ENCODE peak calls at places on chromosomes 12 and 14, in four cellular contexts. One of them, this sample, is unnamed.

GRCh38 chr14:105155071-105155651 is 13.4 kb downstream of the JAG2 start:
- DNase-seq in A549: no peak
- DNase-seq in HepG2: no peak
- DNase-seq in GM12878: no peak
- DNase-seq in this sample: no peak

GRCh38 chr14:71665781-71666180 is 266.4 kb upstream of the RGS6 start:
- DNase-seq in HepG2: no peak
- DNase-seq in GM12878: no peak
- DNase-seq in A549: no peak
- DNase-seq in this sample: no peak

GRCh38 chr12:96219700-96220206 is 25.6 kb downstream of the ELK3 start:
- DNase-seq in GM12878: no peak
- DNase-seq in A549: peak
- DNase-seq in HepG2: peak
- DNase-seq in this sample: peak

GRCh38 chr12:58349161-58349560 is 407.8 kb downstream of the ATP23 start:
- DNase-seq in HepG2: no peak
- DNase-seq in GM12878: no peak
- DNase-seq in A549: no peak
- DNase-seq in this sample: no peak

GRCh38 chr14:93105362-93105761 is 10.4 kb downstream of the ITPK1 start:
- DNase-seq in A549: no peak
- DNase-seq in GM12878: no peak
- DNase-seq in HepG2: no peak
- DNase-seq in this sample: no peak

GRCh38 chr12:30862486-30862885 is 64.1 kb upstream of the TSPAN11 start:
- DNase-seq in GM12878: no peak
- DNase-seq in HepG2: no peak
- DNase-seq in A549: no peak
- DNase-seq in this sample: peak

GRCh38 chr14:58807271-58807670 is 169.5 kb downstream of the DACT1 start:
- DNase-seq in HepG2: no peak
- DNase-seq in A549: no peak
- DNase-seq in GM12878: no peak
- DNase-seq in this sample: no peak

GRCh38 chr12:94418517-94418916 is 41.1 kb downstream of the CEP83 start:
- DNase-seq in GM12878: no peak
- DNase-seq in HepG2: peak
- DNase-seq in A549: no peak
- DNase-seq in this sample: no peak

GRCh38 chr14:37246427-37246829 is 48.7 kb downstream of the MIPOL1 start:
- DNase-seq in A549: peak
- DNase-seq in HepG2: peak
- DNase-seq in GM12878: no peak
- DNase-seq in this sample: peak

GRCh38 chr14:59511916-59512530 is 27.7 kb downstream of the JKAMP start:
- DNase-seq in A549: peak
- DNase-seq in HepG2: no peak
- DNase-seq in GM12878: no peak
- DNase-seq in this sample: peak

GRCh38 chr12:106188249-106188648 is 49.5 kb upstream of the NUAK1 start:
- DNase-seq in A549: no peak
- DNase-seq in GM12878: no peak
- DNase-seq in HepG2: no peak
- DNase-seq in this sample: no peak

GRCh38 chr12:639988-640387 is 23.3 kb downstream of the NINJ2 start:
- DNase-seq in HepG2: no peak
- DNase-seq in A549: no peak
- DNase-seq in GM12878: no peak
- DNase-seq in this sample: no peak

GRCh38 chr12:4979737-4980136 is 63.9 kb upstream of the KCNA5 start:
- DNase-seq in A549: no peak
- DNase-seq in GM12878: peak
- DNase-seq in HepG2: no peak
- DNase-seq in this sample: no peak

GRCh38 chr12:4984344-4984743 is 59.3 kb upstream of the KCNA5 start:
- DNase-seq in GM12878: no peak
- DNase-seq in HepG2: no peak
- DNase-seq in A549: no peak
- DNase-seq in this sample: no peak

GRCh38 chr12:4987076-4987775 is 56.5 kb upstream of the KCNA5 start:
- DNase-seq in A549: no peak
- DNase-seq in GM12878: no peak
- DNase-seq in HepG2: no peak
- DNase-seq in this sample: no peak

GRCh38 chr12:4985820-4986219 is 57.9 kb upstream of the KCNA5 start:
- DNase-seq in GM12878: peak
- DNase-seq in HepG2: no peak
- DNase-seq in A549: no peak
- DNase-seq in this sample: no peak

GRCh38 chr12:4984971-4985370 is 58.7 kb upstream of the KCNA5 start:
- DNase-seq in GM12878: no peak
- DNase-seq in A549: no peak
- DNase-seq in HepG2: no peak
- DNase-seq in this sample: no peak
- TF ChIP-seq PBX3 in GM12878: no peak
- TF ChIP-seq PBX3 in A549: no peak
- TF ChIP-seq PBX3 in HepG2: no peak
- TF ChIP-seq PBX3 in this sample: no peak

DNA sequence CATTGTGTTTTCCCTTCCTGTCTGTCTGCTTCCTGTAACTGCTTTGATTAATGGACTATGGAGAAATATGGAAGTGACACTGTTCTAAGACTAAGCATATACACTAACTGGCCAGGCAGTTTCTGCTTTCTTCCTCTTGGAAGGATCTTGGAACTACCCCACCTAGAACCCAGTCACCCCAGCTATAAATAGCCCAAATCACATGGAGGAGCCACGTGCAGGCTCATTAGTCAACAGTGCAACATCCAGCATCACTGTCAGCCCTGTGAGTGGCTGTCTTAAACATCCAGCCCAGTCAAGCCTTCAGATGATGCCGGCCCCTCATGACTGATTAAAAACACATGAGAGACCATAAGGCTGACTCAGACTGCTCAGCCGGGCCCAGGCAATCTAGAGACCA is 39.2 kb downstream of the BCAT1 start:
- DNase-seq in A549: no peak
- DNase-seq in HepG2: no peak
- DNase-seq in GM12878: no peak
- DNase-seq in this sample: no peak
- TF ChIP-seq PBX3 in A549: no peak
- TF ChIP-seq PBX3 in HepG2: no peak
- TF ChIP-seq PBX3 in GM12878: no peak
- TF ChIP-seq PBX3 in this sample: peak

GRCh38 chr12:109760031-109760929 is 46.7 kb downstream of the FAM222A start:
- DNase-seq in HepG2: peak
- DNase-seq in GM12878: no peak
- DNase-seq in A549: no peak
- DNase-seq in this sample: peak

GRCh38 chr12:109758406-109759075 is 44.9 kb downstream of the FAM222A start:
- DNase-seq in A549: no peak
- DNase-seq in GM12878: no peak
- DNase-seq in HepG2: no peak
- DNase-seq in this sample: peak

GRCh38 chr12:109757671-109758265 is 44.1 kb downstream of the FAM222A start:
- DNase-seq in GM12878: no peak
- DNase-seq in A549: no peak
- DNase-seq in HepG2: no peak
- DNase-seq in this sample: peak

GRCh38 chr12:109759595-109759994 is 46.0 kb downstream of the FAM222A start:
- DNase-seq in HepG2: no peak
- DNase-seq in A549: no peak
- DNase-seq in GM12878: no peak
- DNase-seq in this sample: peak

DNA sequence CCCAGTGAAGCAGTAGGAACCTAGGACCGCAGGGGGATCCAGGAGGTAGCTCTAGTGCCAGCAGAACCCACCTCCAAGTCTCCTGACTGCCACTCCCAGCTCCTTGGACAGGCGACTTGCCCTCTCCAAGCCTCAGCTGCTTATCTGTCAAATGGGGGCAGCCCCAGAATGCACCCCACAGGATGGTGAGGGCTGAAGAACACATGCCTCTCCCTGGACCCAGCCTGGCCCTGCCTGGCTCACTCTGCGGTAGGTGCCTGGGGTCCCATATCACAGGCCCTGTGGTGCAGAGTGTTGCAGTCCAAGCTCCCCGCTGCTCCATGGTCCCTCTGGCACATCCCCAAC is 45.4 kb downstream of the FAM222A start:
- DNase-seq in GM12878: no peak
- DNase-seq in HepG2: no peak
- DNase-seq in A549: no peak
- DNase-seq in this sample: peak
- TF ChIP-seq PBX3 in GM12878: no peak
- TF ChIP-seq PBX3 in HepG2: no peak
- TF ChIP-seq PBX3 in A549: no peak
- TF ChIP-seq PBX3 in this sample: no peak

DNA sequence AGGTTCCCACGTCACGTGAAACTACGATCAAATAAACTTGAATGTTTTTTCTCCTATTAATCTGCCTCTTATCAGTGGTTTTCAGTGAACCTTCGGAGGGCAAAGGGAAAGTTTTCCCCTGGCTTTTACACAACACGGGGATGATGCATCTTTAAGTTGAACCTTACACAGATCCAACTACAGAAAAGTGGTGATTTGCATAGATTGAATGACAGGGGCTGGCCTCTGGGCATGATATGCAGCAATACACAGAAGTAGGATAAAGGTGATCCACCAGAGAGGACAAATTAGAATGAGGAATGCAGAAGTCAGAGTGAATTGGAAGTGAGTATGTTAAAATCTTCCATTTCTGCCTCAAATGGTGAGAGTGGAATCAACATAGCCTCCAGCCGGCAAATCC is 11.6 kb downstream of the GSG1 start:
- DNase-seq in A549: no peak
- DNase-seq in GM12878: no peak
- DNase-seq in HepG2: no peak
- DNase-seq in this sample: no peak
- TF ChIP-seq PBX3 in A549: no peak
- TF ChIP-seq PBX3 in GM12878: no peak
- TF ChIP-seq PBX3 in HepG2: no peak
- TF ChIP-seq PBX3 in this sample: no peak

GRCh38 chr12:86275356-86275755 is 19.2 kb upstream of the MGAT4C start:
- DNase-seq in HepG2: no peak
- DNase-seq in A549: no peak
- DNase-seq in GM12878: no peak
- DNase-seq in this sample: no peak
- TF ChIP-seq PBX3 in HepG2: no peak
- TF ChIP-seq PBX3 in A549: no peak
- TF ChIP-seq PBX3 in GM12878: no peak
- TF ChIP-seq PBX3 in this sample: no peak

GRCh38 chr14:67371247-67372148 is 11.4 kb downstream of the EIF2S1 start:
- DNase-seq in HepG2: no peak
- DNase-seq in GM12878: no peak
- DNase-seq in A549: no peak
- DNase-seq in this sample: no peak
- TF ChIP-seq PBX3 in HepG2: no peak
- TF ChIP-seq PBX3 in GM12878: no peak
- TF ChIP-seq PBX3 in A549: no peak
- TF ChIP-seq PBX3 in this sample: no peak

DNA sequence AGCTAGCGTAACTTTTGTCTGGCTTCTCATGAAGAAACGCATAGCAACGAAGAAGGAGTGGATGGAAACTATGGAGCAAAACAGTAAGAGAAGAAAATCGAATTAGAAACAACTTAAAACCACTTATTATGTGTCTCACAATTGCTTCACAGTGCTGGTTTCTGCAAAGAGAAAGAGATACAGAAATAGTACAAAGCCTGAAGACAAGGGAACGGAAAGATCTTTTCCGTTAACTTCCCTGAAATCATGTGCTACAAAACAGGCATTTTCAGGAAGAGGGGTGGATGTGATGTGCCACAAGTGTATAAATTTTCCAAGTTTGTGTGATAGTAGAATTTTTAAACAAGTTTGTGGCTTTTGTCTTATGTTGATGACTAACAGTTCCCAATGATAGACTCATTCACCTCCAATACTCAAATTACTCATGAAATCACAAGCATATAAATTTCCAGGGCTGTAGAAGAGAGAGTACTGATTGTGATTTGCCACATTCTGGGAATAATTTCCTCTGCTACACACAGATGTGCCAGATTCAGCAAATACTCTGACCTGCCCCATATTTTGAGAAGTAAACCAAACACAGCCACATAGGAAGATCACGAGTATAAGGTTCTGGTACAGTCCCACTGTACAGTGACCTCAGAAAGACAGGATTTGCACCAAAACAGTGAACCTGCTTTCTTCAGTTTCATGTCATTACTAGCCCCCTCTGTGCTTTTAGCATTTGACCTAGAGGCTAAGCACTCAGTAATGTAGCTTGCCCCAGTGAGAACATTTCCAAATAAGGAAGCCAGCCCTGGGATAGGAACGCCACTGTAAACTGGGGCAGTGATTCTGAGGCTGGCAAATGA is 41.4 kb upstream of the PPFIA2 start:
- DNase-seq in HepG2: no peak
- DNase-seq in A549: no peak
- DNase-seq in GM12878: no peak
- DNase-seq in this sample: no peak
- TF ChIP-seq PBX3 in HepG2: no peak
- TF ChIP-seq PBX3 in A549: no peak
- TF ChIP-seq PBX3 in GM12878: no peak
- TF ChIP-seq PBX3 in this sample: no peak